ENCODE peak calls at places on chromosome 14, in five cellular contexts. A is brain microvascular endothelial cell, X is stomach, F is GM23338, J is AG04450. Q is an unnamed sample.

GRCh38 chr14:26173581-26173980 is 424.3 kb downstream of the NOVA1 start:
- DNase-seq in A (no peak), X (no peak), F (no peak), J (no peak), Q (peak; percentile 18)

GRCh38 chr14:57746563-57746962 is 119.3 kb downstream of the SLC35F4 start:
- DNase-seq in A (no peak), X (no peak), F (no peak), J (no peak), Q (no peak)

GRCh38 chr14:23361763-23362162 is 3.2 kb downstream of the EFS start:
- DNase-seq in A (no peak), X (no peak), F (no peak), J (no peak), Q (no peak)

GRCh38 chr14:64566651-64567122 is 16.9 kb downstream of the PPP1R36 start:
- DNase-seq in A (no peak), X (no peak), F (peak; percentile 47), J (no peak), Q (no peak)

GRCh38 chr14:96271421-96271762 is 15.4 kb downstream of the BDKRB1 start:
- DNase-seq in A (no peak), X (no peak), F (no peak), J (no peak), Q (no peak)

GRCh38 chr14:69464829-69465228 is 19.7 kb upstream of the PLEKHD1 start:
- DNase-seq in A (peak; percentile 87), X (no peak), F (no peak), J (peak; percentile 81), Q (no peak)

GRCh38 chr14:71206766-71207371 is 299.6 kb downstream of the PCNX1 start:
- DNase-seq in A (peak; percentile 80), X (peak; percentile 26), F (no peak), J (peak; percentile 42), Q (no peak)

GRCh38 chr14:49405291-49405690 is 180.9 kb downstream of the RPS29 start:
- DNase-seq in A (peak; percentile 91), X (no peak), F (no peak), J (peak; percentile 3), Q (no peak)

GRCh38 chr14:57889245-57889644 is 23.4 kb upstream of the SLC35F4 start:
- DNase-seq in A (no peak), X (peak; percentile 65), F (no peak), J (no peak), Q (no peak)

GRCh38 chr14:33709711-33710110 is 241.2 kb downstream of the EGLN3 start:
- DNase-seq in A (no peak), X (no peak), F (no peak), J (no peak), Q (no peak)

GRCh38 chr14:69570836-69571330 is 3.8 kb downstream of the CCDC177 start:
- DNase-seq in A (no peak), X (no peak), F (no peak), J (no peak), Q (no peak)

GRCh38 chr14:70934502-70935134 is 27.4 kb downstream of the PCNX1 start:
- DNase-seq in A (no peak), X (no peak), F (no peak), J (peak; percentile 13), Q (no peak)

GRCh38 chr14:26841920-26842741 is 244.3 kb upstream of the NOVA1 start:
- DNase-seq in A (peak; percentile 53), X (peak; percentile 26), F (no peak), J (peak; percentile 0), Q (peak; percentile 56)

GRCh38 chr14:33675415-33676130 is 275.3 kb downstream of the EGLN3 start:
- DNase-seq in A (no peak), X (no peak), F (no peak), J (no peak), Q (no peak)

GRCh38 chr14:61188196-61188595 is 92.9 kb downstream of the TMEM30B start:
- DNase-seq in A (peak; percentile 50), X (no peak), F (peak; percentile 77), J (no peak), Q (no peak)

GRCh38 chr14:86799244-86799647 is 1193.7 kb downstream of the GALC start:
- DNase-seq in A (peak; percentile 80), X (no peak), F (no peak), J (peak; percentile 92), Q (no peak)

GRCh38 chr14:50347521-50347920 is 35.4 kb downstream of the DMAC2L start:
- DNase-seq in A (peak; percentile 52), X (no peak), F (no peak), J (no peak), Q (no peak)

GRCh38 chr14:69652942-69653680 is 41.7 kb downstream of the SUSD6 start:
- DNase-seq in A (no peak), X (peak; percentile 37), F (no peak), J (no peak), Q (no peak)

GRCh38 chr14:75450381-75451276 is 22.8 kb downstream of the JDP2 start:
- DNase-seq in A (no peak), X (peak; percentile 90), F (no peak), J (no peak), Q (peak; percentile 89)

GRCh38 chr14:96363751-96364336 is 518 bp downstream of the GSKIP start:
- DNase-seq in A (peak; percentile 18), X (peak; percentile 67), F (peak; percentile 67), J (no peak), Q (peak; percentile 50)

GRCh38 chr14:63713058-63713457 is 14.8 kb downstream of the SGPP1 start:
- DNase-seq in A (no peak), X (no peak), F (no peak), J (no peak), Q (no peak)

GRCh38 chr14:99560946-99561683 is 42.9 kb downstream of the CCDC85C start:
- DNase-seq in A (no peak), X (peak; percentile 79), F (no peak), J (no peak), Q (peak; percentile 92)

GRCh38 chr14:75249251-75249957 is 29.2 kb upstream of the FOS start:
- DNase-seq in A (no peak), X (peak; percentile 59), F (peak; percentile 61), J (no peak), Q (no peak)

GRCh38 chr14:105173901-105174894 is 5.6 kb upstream of the JAG2 start:
- DNase-seq in A (no peak), X (no peak), F (no peak), J (no peak), Q (no peak)

GRCh38 chr14:50937325-50937724 is 7.0 kb downstream of the PYGL start:
- DNase-seq in A (no peak), X (no peak), F (no peak), J (no peak), Q (no peak)

GRCh38 chr14:54343276-54344121 is 53.3 kb upstream of the CDKN3 start:
- DNase-seq in A (no peak), X (no peak), F (no peak), J (no peak), Q (peak; percentile 51)

GRCh38 chr14:53347046-53347445 is 193.9 kb upstream of the DDHD1 start:
- DNase-seq in A (no peak), X (no peak), F (peak; percentile 30), J (no peak), Q (no peak)

GRCh38 chr14:68513838-68514610 is 278.8 kb downstream of the ZFP36L1 start:
- DNase-seq in A (no peak), X (no peak), F (no peak), J (no peak), Q (no peak)

GRCh38 chr14:44339256-44339655 is 167.8 kb downstream of the FSCB start:
- DNase-seq in A (no peak), X (no peak), F (no peak), J (no peak), Q (no peak)

GRCh38 chr14:39396448-39396847 is 35.8 kb downstream of the FBXO33 start:
- DNase-seq in A (no peak), X (no peak), F (no peak), J (no peak), Q (no peak)

GRCh38 chr14:67151082-67151666 is 38.1 kb upstream of the GARIN2 start:
- DNase-seq in A (no peak), X (no peak), F (peak; percentile 46), J (no peak), Q (peak; percentile 21)
- TF ChIP-seq CTCF in A (peak; percentile 33), X (no peak), F (peak; percentile 65), J (peak; percentile 44), Q (peak; percentile 45)

DNA sequence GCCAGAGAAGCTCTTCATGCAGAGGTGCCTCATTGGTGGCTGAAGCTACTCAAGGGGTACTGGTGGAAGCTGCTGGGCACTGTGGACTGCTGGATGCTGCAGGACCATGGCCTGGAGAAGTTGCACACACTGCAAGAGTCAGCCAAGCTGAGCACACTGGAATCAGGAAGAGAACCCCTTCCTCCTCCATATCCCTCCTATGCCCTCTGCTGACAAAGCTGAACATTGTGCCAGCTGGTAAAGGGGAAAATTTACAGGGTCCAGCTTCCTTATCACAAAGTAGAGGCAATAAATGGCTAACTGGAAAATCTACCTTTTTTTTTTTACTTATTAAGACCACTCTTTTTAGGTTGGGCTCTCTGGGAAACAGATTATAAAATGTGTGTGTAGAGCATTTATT is 6.5 kb downstream of the CCDC175 start:
- DNase-seq in A (no peak), X (no peak), F (no peak), J (no peak), Q (no peak)
- TF ChIP-seq CTCF in A (peak; percentile 29), X (no peak), F (peak; percentile 17), J (peak; percentile 32), Q (peak; percentile 66)

DNA sequence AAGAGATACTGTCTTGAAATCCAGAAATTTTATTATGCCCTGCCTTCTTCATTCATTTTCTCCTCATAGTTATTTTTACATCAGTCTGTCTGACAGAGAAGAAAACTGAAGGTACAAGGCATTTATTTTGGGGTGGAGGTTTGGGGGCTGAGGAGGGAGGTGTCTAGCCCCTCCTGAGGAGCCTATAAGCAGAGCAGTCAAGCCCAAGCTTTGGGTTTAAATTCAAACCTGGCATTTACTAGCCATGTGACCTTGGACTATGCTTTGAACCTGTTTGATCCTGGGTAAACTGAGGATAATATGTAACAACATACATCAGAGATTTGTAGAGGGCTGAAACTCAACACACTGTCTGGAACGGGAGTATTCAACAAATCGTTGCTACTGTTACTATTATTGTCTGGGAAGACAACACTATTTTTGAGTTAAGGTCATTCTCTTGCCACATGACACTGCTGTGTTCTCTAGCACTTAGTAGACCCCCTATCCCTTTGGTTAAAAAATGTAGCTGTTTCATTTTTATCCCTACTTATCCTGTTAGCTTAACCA is 66.1 kb upstream of the STRN3 start:
- DNase-seq in A (no peak), X (no peak), F (no peak), J (no peak), Q (no peak)
- TF ChIP-seq CTCF in A (no peak), X (no peak), F (no peak), J (no peak), Q (no peak)

DNA sequence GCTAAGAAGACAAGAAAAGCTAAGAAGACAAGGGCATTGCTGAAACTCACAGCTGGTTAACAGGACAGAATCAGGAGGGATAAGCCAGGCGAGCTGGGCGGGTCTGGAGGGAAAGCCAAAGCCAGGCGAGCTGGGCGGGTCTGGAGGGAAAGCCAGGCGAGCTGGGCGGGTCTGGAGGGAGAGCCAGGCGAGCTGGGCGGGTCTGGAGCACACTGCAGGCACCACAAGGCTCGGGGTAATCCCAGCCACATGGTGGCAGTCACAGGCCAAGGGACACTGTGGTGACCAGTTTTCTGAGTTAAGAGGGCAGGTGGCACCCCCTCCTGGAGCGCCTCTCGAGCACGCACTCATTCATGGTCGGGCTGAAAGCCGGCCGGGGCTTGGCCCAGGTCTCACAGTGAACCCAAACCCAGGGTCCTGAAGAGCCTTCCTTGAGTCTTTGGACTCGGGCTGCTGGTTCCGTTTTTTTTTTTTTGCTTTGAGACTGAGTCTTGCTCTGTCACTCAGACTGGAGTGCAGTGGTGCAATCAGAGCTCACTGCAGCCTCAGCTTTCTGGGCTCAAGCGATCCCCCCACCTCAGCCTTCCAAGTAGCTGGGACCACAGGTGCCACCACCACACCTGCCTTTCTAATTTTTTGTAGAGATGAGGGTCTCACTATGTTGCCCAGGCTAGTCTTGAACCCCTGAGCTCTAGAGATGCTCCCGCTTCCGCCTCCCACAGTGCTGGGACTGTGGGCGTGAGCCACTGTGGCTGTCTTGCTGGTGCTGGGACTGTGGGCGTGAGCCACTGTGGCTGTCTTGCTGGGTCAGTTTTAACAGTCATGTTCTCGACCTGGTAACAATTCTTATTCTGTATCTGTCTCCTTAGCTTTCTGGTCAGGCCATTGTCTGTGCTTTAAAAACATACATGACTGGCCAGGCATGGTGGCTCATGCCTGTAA is 40.2 kb downstream of the HSP90AA1 start:
- DNase-seq in A (no peak), X (peak; percentile 92), F (peak; percentile 93), J (no peak), Q (peak; percentile 72)
- TF ChIP-seq CTCF in A (peak; percentile 25), X (no peak), F (peak; percentile 51), J (no peak), Q (peak; percentile 82)

Q was measured in LNCaP clone FGC.